ENCODE peak calls at places on chromosomes 16 and 17, in nine cellular contexts. W, R, D, K, E, N, S, L and U are unnamed samples. For H3K9me3, the result is how much of the 10 kb centered on the place peaks cover.

GRCh38 chr17:33929181-33929724 is 325.8 kb upstream of the CCL2 start:
- DNase-seq in W (no peak), R (no peak), D (no peak), K (no peak), E (no peak), N (no peak), S (no peak), L (no peak), U (no peak)

GRCh38 chr16:22030087-22030812 is 22.3 kb downstream of the MOSMO start:
- DNase-seq in W (no peak), R (no peak), D (no peak), K (no peak), E (no peak), N (no peak), S (no peak), L (no peak), U (no peak)

GRCh38 chr17:77862890-77863813 is 95.4 kb upstream of the TNRC6C start:
- DNase-seq in W (no peak), R (peak), D (no peak), K (peak), E (no peak), N (peak), S (no peak), L (no peak), U (no peak)

GRCh38 chr17:146983-147761 is 9.8 kb downstream of the SCGB1C2 start:
- DNase-seq in W (no peak), R (peak), D (no peak), K (peak), E (no peak), N (no peak), S (peak), L (no peak), U (no peak)

GRCh38 chr17:34852141-34852540 is 109.1 kb downstream of the CCT6B start:
- DNase-seq in W (no peak), R (no peak), D (no peak), K (no peak), E (no peak), N (no peak), S (no peak), L (no peak), U (no peak)

GRCh38 chr17:49456172-49456965 is 38.7 kb upstream of the NGFR start:
- DNase-seq in W (no peak), R (no peak), D (no peak), K (no peak), E (no peak), N (peak), S (no peak), L (peak), U (no peak)

GRCh38 chr17:62601438-62601837 is 26.0 kb upstream of the MRC2 start:
- DNase-seq in W (no peak), R (no peak), D (no peak), K (no peak), E (no peak), N (no peak), S (no peak), L (no peak), U (no peak)

GRCh38 chr16:50635505-50636392 is 45.4 kb downstream of the SNX20 start:
- DNase-seq in W (no peak), R (no peak), D (no peak), K (no peak), E (no peak), N (no peak), S (no peak), L (no peak), U (peak)

GRCh38 chr17:31488982-31489294 is 97.5 kb downstream of the RAB11FIP4 start:
- DNase-seq in W (no peak), R (no peak), D (no peak), K (peak), E (no peak), N (no peak), S (no peak), L (no peak), U (no peak)

GRCh38 chr17:2227025-2227699 is 76.4 kb downstream of the SMG6 start:
- DNase-seq in W (no peak), R (no peak), D (no peak), K (no peak), E (no peak), N (no peak), S (no peak), L (no peak), U (no peak)

GRCh38 chr16:66878067-66878466 is 2.2 kb upstream of the PDP2 start:
- DNase-seq in W (no peak), R (no peak), D (no peak), K (no peak), E (no peak), N (peak), S (no peak), L (no peak), U (no peak)

GRCh38 chr17:81393684-81394376 is 1.4 kb upstream of the BAHCC1 start:
- DNase-seq in W (peak), R (peak), D (peak), K (peak), E (peak), N (peak), S (peak), L (peak), U (peak)

GRCh38 chr16:81263470-81264200 is 25.1 kb downstream of the BCO1 start:
- DNase-seq in W (no peak), R (no peak), D (no peak), K (no peak), E (no peak), N (no peak), S (no peak), L (peak), U (no peak)

GRCh38 chr16:24838554-24839266 is 7.1 kb upstream of the SLC5A11 start:
- DNase-seq in W (no peak), R (no peak), D (peak), K (no peak), E (no peak), N (no peak), S (no peak), L (peak), U (no peak)

GRCh38 chr17:222172-222571 is 40.7 kb upstream of the DOC2B start:
- DNase-seq in W (no peak), R (no peak), D (peak), K (no peak), E (peak), N (no peak), S (no peak), L (no peak), U (no peak)

GRCh38 chr16:1993731-1994131 is 4.0 kb downstream of the SYNGR3 start:
- DNase-seq in W (no peak), R (no peak), D (no peak), K (no peak), E (no peak), N (no peak), S (no peak), L (peak), U (no peak)

GRCh38 chr17:42313773-42314566 is 25.7 kb downstream of the STAT5A start:
- DNase-seq in W (no peak), R (no peak), D (no peak), K (no peak), E (no peak), N (no peak), S (no peak), L (no peak), U (no peak)

GRCh38 chr16:66220766-66221165 is 145.7 kb upstream of the CDH5 start:
- DNase-seq in W (no peak), R (no peak), D (no peak), K (no peak), E (no peak), N (peak), S (no peak), L (no peak), U (no peak)

GRCh38 chr16:20868890-20869289 is 31.3 kb downstream of the DCUN1D3 start:
- DNase-seq in W (no peak), R (peak), D (peak), K (peak), E (peak), N (peak), S (no peak), L (peak), U (peak)

GRCh38 chr17:28938552-28938951 is 12.8 kb downstream of the PHF12 start:
- DNase-seq in W (no peak), R (no peak), D (no peak), K (no peak), E (peak), N (no peak), S (no peak), L (no peak), U (no peak)

GRCh38 chr16:71467810-71468209 is 5.8 kb upstream of the ZNF23 start:
- DNase-seq in W (peak), R (no peak), D (no peak), K (no peak), E (no peak), N (peak), S (peak), L (peak), U (no peak)

GRCh38 chr17:6799738-6800137 is 23.7 kb downstream of the FBXO39 start:
- DNase-seq in W (no peak), R (no peak), D (no peak), K (no peak), E (no peak), N (no peak), S (no peak), L (no peak), U (no peak)

GRCh38 chr17:60102632-60103047 is 23.9 kb upstream of the HEATR6 start:
- DNase-seq in W (no peak), R (peak), D (peak), K (no peak), E (peak), N (no peak), S (no peak), L (peak), U (peak)

GRCh38 chr17:57106107-57106835 is 21.2 kb downstream of the AKAP1 start:
- DNase-seq in W (no peak), R (no peak), D (no peak), K (peak), E (peak), N (peak), S (peak), L (no peak), U (peak)

GRCh38 chr17:5780476-5780875 is 196.2 kb upstream of the NLRP1 start:
- DNase-seq in W (no peak), R (no peak), D (no peak), K (no peak), E (no peak), N (no peak), S (no peak), L (peak), U (no peak)

GRCh38 chr17:51322390-51323029 is 62.2 kb downstream of the UTP18 start:
- DNase-seq in W (no peak), R (no peak), D (no peak), K (no peak), E (no peak), N (peak), S (no peak), L (peak), U (peak)

DNA sequence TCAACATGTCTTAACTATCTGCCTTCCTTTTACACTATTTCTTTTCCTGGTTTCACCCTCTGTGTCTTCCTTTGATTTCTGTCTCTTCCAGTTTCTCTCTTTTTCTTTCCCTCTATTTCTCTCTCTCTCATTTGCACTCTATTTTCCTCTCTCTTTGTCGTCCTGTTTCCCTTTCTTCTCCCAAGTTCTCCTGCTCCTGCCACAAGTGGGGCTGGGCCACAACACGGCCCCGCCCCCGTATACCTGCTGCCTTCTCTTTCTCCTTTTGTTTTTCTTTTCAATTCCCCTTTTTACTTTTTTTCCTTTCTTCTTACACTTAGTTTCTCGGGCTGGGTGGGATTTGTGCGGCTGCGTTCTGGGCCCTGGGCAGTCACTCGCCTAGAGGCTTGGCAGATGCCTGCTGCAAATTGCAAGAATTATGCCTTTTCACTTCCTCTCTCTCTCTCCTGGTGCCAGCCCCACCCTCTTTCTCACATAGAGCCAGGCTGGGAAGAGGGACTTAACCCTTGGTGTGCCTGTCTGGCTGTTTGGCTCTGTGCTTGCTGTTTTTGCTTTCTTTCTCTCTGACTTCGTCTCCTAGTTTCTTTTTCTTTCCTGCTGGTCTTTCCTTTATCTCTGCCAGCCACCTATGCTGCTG is 2139.4 kb downstream of the TP53TG3F start:
- DNase-seq in W (no peak), R (no peak), D (no peak), K (no peak), E (no peak), N (no peak), S (no peak), L (no peak), U (no peak)
- H3K9me3 ChIP-seq in W (under half), R (under half), D (under half), K (under half), E (under half), N (under half), S (under half), L (under half), U (under half)

GRCh38 chr16:76766538-76766937 is 424.5 kb upstream of the MON1B start:
- DNase-seq in W (no peak), R (no peak), D (no peak), K (no peak), E (no peak), N (no peak), S (no peak), L (no peak), U (no peak)
- H3K9me3 ChIP-seq in W (under half), R (under half), D (under half), K (under half), E (under half), N (under half), S (under half), L (under half), U (under half)

GRCh38 chr17:4307179-4307930 is 43.6 kb upstream of the ANKFY1 start:
- DNase-seq in W (no peak), R (no peak), D (no peak), K (no peak), E (no peak), N (no peak), S (no peak), L (no peak), U (no peak)
- H3K9me3 ChIP-seq in W (under half), R (under half), D (under half), K (under half), E (under half), N (under half), S (under half), L (under half), U (under half)

GRCh38 chr16:35210681-35211433 is 1751.4 kb downstream of the TP53TG3F start:
- DNase-seq in W (no peak), R (no peak), D (no peak), K (no peak), E (no peak), N (no peak), S (no peak), L (no peak), U (no peak)

GRCh38 chr16:35207059-35207999 is 1747.9 kb downstream of the TP53TG3F start:
- DNase-seq in W (no peak), R (peak), D (no peak), K (peak), E (no peak), N (no peak), S (no peak), L (no peak), U (peak)

GRCh38 chr16:35203636-35204035 is 1744.2 kb downstream of the TP53TG3F start:
- DNase-seq in W (no peak), R (no peak), D (no peak), K (no peak), E (no peak), N (no peak), S (no peak), L (no peak), U (no peak)

DNA sequence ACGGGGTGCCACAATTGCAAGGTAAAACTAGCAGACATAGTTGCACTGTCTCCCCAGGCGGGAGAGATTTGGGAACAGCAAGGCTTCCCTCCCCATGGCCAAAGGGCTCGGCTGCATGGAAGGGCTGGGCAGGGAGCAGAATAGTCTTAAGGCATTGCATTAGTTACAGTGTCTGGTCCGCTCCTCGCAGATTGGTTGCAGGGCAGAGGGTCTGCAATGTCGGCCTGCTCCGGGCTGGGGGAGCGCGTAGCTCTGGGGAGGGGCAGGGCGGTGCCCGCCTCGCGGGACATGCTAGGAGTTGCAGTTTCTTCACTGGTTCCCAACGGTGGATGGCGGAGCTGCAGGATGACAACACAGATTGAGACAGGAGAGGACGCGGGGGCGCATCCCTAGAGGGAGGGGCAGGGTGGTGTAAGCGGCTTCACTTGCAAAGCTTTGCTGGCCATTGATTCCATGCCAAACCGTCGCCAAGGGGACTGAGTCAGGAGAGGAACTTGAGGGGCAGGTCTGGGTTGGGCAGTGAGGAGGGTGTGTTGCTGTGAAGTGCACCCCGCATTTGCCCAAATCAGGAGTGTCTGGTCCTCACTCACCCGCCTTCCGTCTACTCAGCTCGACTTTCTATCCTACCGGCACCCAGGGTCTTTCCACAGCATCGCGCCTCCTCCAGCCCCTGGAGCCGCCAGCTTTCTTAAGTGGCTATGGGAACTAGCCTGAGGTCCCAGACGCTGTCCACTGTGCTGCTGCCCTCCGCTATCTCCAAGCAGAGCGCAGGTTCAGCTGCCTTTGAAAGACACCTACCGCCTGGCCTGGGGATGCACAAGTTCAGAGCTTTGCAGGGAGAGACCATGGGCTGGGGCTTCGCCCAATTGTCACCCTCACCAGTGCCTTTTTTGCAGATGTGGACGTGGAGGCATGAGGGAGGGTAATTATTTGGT is 1748.9 kb downstream of the TP53TG3F start:
- DNase-seq in W (no peak), R (peak), D (no peak), K (peak), E (no peak), N (no peak), S (no peak), L (no peak), U (no peak)
- H3K9me3 ChIP-seq in W (under half), R (under half), D (under half), K (under half), E (under half), N (under half), S (under half), L (under half), U (under half)